ENCODE peak calls at places on chromosomes 6 and 20, in five cellular contexts. X is HepG2, R is HCT116, M is GM12878, V is SK-N-SH. I is an unnamed sample.
A peak's percentile ranks its signal among the peaks of the same experiment; 100 is the strongest.

GRCh38 chr6:77017537-77017936 is 445.8 kb downstream of the HTR1B start:
- DNase-seq in X (no peak), R (no peak), M (no peak), V (no peak), I (no peak)

GRCh38 chr6:39204646-39205244 is 24.5 kb downstream of the KCNK5 start:
- DNase-seq in X (no peak), R (no peak), M (no peak), V (no peak), I (no peak)

GRCh38 chr20:17542993-17543412 is 11.8 kb upstream of the BFSP1 start:
- DNase-seq in X (no peak), R (no peak), M (no peak), V (no peak), I (no peak)

GRCh38 chr6:144335914-144336313 is 50.8 kb downstream of the UTRN start:
- DNase-seq in X (no peak), R (peak; percentile 16), M (no peak), V (no peak), I (no peak)

GRCh38 chr6:144066745-144067484 is 28.5 kb downstream of the SF3B5 start:
- DNase-seq in X (no peak), R (no peak), M (peak; percentile 76), V (no peak), I (no peak)

GRCh38 chr6:35230950-35231349 is 17.2 kb downstream of the SCUBE3 start:
- DNase-seq in X (no peak), R (no peak), M (no peak), V (no peak), I (no peak)

GRCh38 chr6:5671162-5671561 is 335.6 kb downstream of the NRN1 start:
- DNase-seq in X (peak; percentile 28), R (no peak), M (no peak), V (no peak), I (no peak)

GRCh38 chr6:99614430-99615161 is 8.0 kb downstream of the PRDM13 start:
- DNase-seq in X (no peak), R (no peak), M (no peak), V (peak; percentile 57), I (no peak)

GRCh38 chr20:60428651-60429050 is 470.4 kb downstream of the CDH26 start:
- DNase-seq in X (no peak), R (no peak), M (no peak), V (no peak), I (no peak)

GRCh38 chr6:7542878-7543394 is 1.5 kb downstream of the DSP start:
- DNase-seq in X (peak; percentile 93), R (peak; percentile 56), M (no peak), V (peak; percentile 42), I (peak; percentile 80)

GRCh38 chr20:46157625-46158024 is 39.5 kb downstream of the CD40 start:
- DNase-seq in X (no peak), R (no peak), M (no peak), V (peak; percentile 64), I (no peak)

GRCh38 chr6:39811835-39812345 is 19.7 kb downstream of the DAAM2 start:
- DNase-seq in X (no peak), R (no peak), M (no peak), V (no peak), I (no peak)

GRCh38 chr6:139370707-139371345 is 3.6 kb downstream of the CITED2 start:
- DNase-seq in X (no peak), R (no peak), M (no peak), V (no peak), I (no peak)

GRCh38 chr6:93964296-93964695 is 544.9 kb upstream of the EPHA7 start:
- DNase-seq in X (no peak), R (no peak), M (no peak), V (no peak), I (no peak)

GRCh38 chr6:34992353-34992752 is 103.3 kb downstream of the ANKS1A start:
- DNase-seq in X (no peak), R (no peak), M (no peak), V (no peak), I (no peak)

GRCh38 chr20:61822396-61822795 is 243.3 kb downstream of the TAF4 start:
- DNase-seq in X (no peak), R (no peak), M (no peak), V (no peak), I (no peak)

GRCh38 chr6:83042671-83043070 is 23.0 kb downstream of the UBE3D start:
- DNase-seq in X (no peak), R (no peak), M (no peak), V (no peak), I (no peak)

GRCh38 chr6:57220083-57220703 is 1.9 kb downstream of the RAB23 start:
- DNase-seq in X (no peak), R (no peak), M (no peak), V (no peak), I (no peak)

GRCh38 chr20:51014797-51015722 is 7.8 kb downstream of the KCNG1 start:
- DNase-seq in X (peak; percentile 47), R (no peak), M (no peak), V (peak; percentile 87), I (peak; percentile 76)

GRCh38 chr6:152435816-152436215 is 201.3 kb downstream of the SYNE1 start:
- DNase-seq in X (no peak), R (no peak), M (no peak), V (no peak), I (no peak)

GRCh38 chr6:132298344-132298949 is 102.8 kb downstream of the MOXD1 start:
- DNase-seq in X (peak; percentile 58), R (peak; percentile 36), M (no peak), V (peak; percentile 2), I (no peak)

GRCh38 chr6:16602035-16602434 is 159.2 kb downstream of the ATXN1 start:
- DNase-seq in X (no peak), R (no peak), M (peak; percentile 53), V (no peak), I (no peak)

GRCh38 chr6:160494576-160494975 is 146.4 kb downstream of the SLC22A3 start:
- DNase-seq in X (no peak), R (no peak), M (no peak), V (no peak), I (no peak)

GRCh38 chr6:111845441-111845871 is 27.8 kb downstream of the FYN start:
- DNase-seq in X (peak; percentile 47), R (no peak), M (no peak), V (no peak), I (no peak)

GRCh38 chr20:44517454-44517853 is 4.4 kb downstream of the SERINC3 start:
- DNase-seq in X (no peak), R (no peak), M (no peak), V (no peak), I (no peak)

GRCh38 chr20:18267815-18268214 is 20.5 kb upstream of the ZNF133 start:
- DNase-seq in X (no peak), R (no peak), M (no peak), V (no peak), I (no peak)

GRCh38 chr20:31823360-31824124 is 4.4 kb downstream of the MYLK2 start:
- DNase-seq in X (no peak), R (no peak), M (no peak), V (peak; percentile 23), I (no peak)

GRCh38 chr6:168035661-168036616 is 38.5 kb downstream of the KIF25 start:
- DNase-seq in X (no peak), R (no peak), M (no peak), V (peak; percentile 59), I (peak; percentile 44)

GRCh38 chr6:105270511-105270910 is 90.7 kb upstream of the POPDC3 start:
- DNase-seq in X (no peak), R (no peak), M (no peak), V (no peak), I (no peak)

DNA sequence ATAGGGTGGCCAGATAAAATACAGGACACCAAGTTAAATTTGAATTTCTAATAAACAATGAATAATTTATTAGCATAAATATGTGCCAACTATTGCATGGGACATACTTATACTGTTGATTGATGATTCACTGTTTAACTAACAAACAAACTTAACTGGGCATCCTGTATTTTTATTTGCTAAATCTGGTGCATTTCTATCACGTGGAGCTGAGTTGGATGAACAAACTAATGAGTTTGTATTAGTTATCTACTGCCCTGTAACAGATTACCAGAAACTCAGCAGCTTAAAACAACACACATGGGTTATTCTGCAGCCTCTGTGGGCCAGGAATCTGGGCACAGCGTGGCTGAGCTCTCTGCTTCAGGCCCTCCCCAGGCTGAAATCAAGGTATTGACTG is 28.2 kb upstream of the PMEPA1 start:
- DNase-seq in X (no peak), R (no peak), M (no peak), V (no peak), I (no peak)
- TF ChIP-seq JUND in X (no peak), R (no peak), M (no peak), V (no peak), I (no peak)

GRCh38 chr6:44265003-44265842 is at the start of gene NFKBIE:
- DNase-seq in X (peak; percentile 85), R (peak; percentile 68), M (no peak), V (peak; percentile 98), I (peak; percentile 88)

GRCh38 chr6:44264154-44265002 is 973 bp downstream of the NFKBIE start:
- DNase-seq in X (no peak), R (no peak), M (no peak), V (peak; percentile 27), I (no peak)

GRCh38 chr6:44262467-44263356 is 2.6 kb downstream of the NFKBIE start:
- DNase-seq in X (no peak), R (no peak), M (no peak), V (no peak), I (no peak)

GRCh38 chr6:44261581-44261980 is 3.8 kb downstream of the NFKBIE start:
- DNase-seq in X (no peak), R (no peak), M (no peak), V (no peak), I (no peak)

GRCh38 chr6:44263357-44264100 is 1.8 kb downstream of the NFKBIE start:
- DNase-seq in X (no peak), R (no peak), M (no peak), V (no peak), I (no peak)
- TF ChIP-seq JUND in X (no peak), R (no peak), M (no peak), V (no peak), I (no peak)

GRCh38 chr20:5714261-5715041 is 35.8 kb upstream of the SHLD1 start:
- DNase-seq in X (peak; percentile 100), R (no peak), M (no peak), V (no peak), I (no peak)
- TF ChIP-seq JUND in X (peak; percentile 32), R (no peak), M (no peak), V (no peak), I (no peak)

GRCh38 chr6:25950297-25950696 is 12.3 kb upstream of the TRIM38 start:
- DNase-seq in X (no peak), R (no peak), M (no peak), V (no peak), I (no peak)
- TF ChIP-seq JUND in X (no peak), R (no peak), M (no peak), V (no peak), I (no peak)

GRCh38 chr6:106380407-106380806 is 19.9 kb downstream of the CRYBG1 start:
- DNase-seq in X (no peak), R (no peak), M (no peak), V (no peak), I (no peak)

GRCh38 chr6:106373502-106374239 is 13.2 kb downstream of the CRYBG1 start:
- DNase-seq in X (no peak), R (no peak), M (no peak), V (no peak), I (no peak)

GRCh38 chr6:106381223-106381622 is 20.7 kb downstream of the CRYBG1 start:
- DNase-seq in X (no peak), R (no peak), M (no peak), V (no peak), I (no peak)

GRCh38 chr6:106379951-106380350 is 19.4 kb downstream of the CRYBG1 start:
- DNase-seq in X (no peak), R (no peak), M (no peak), V (no peak), I (no peak)

GRCh38 chr6:106377061-106377540 is 16.6 kb downstream of the CRYBG1 start:
- DNase-seq in X (no peak), R (no peak), M (no peak), V (no peak), I (no peak)
- TF ChIP-seq JUND in X (no peak), R (no peak), M (no peak), V (no peak), I (no peak)